ENCODE peak calls at places on chromosome 16, in four cellular contexts. V, J, Y and Q are unnamed samples.
A peak's percentile ranks its signal among the peaks of the same experiment; 100 is the strongest.

GRCh38 chr16:26240807-26241206 is 549.0 kb downstream of the HS3ST4 start:
- DNase-seq in J (no peak), V (no peak), Y (no peak), Q (no peak)

GRCh38 chr16:88380099-88380498 is 2.7 kb upstream of the ZNF469 start:
- DNase-seq in J (no peak), V (no peak), Y (no peak), Q (no peak)

GRCh38 chr16:71707199-71707598 is 17.3 kb downstream of the PHLPP2 start:
- DNase-seq in V (no peak), Y (no peak), J (no peak), Q (no peak)

GRCh38 chr16:79272141-79272577 is 328.4 kb downstream of the MAF start:
- DNase-seq in Y (no peak), J (no peak), V (no peak), Q (no peak)

GRCh38 chr16:78284957-78285434 is 185.5 kb downstream of the WWOX start:
- DNase-seq in V (no peak), J (no peak), Y (no peak), Q (no peak)

GRCh38 chr16:82034981-82035612 is at the start of gene HSD17B2:
- DNase-seq in Y (no peak), J (no peak), V (no peak), Q (no peak)

GRCh38 chr16:27579086-27579980 is 29.4 kb downstream of the KATNIP start:
- DNase-seq in V (no peak), J (peak; percentile 3), Y (no peak), Q (no peak)

GRCh38 chr16:66084306-66084705 is 282.2 kb upstream of the CDH5 start:
- DNase-seq in J (no peak), V (no peak), Y (no peak), Q (no peak)

GRCh38 chr16:4410335-4411075 is 5.9 kb downstream of the CORO7 start:
- DNase-seq in J (peak; percentile 98), Y (no peak), V (no peak), Q (no peak)

GRCh38 chr16:88035292-88035691 is 84.1 kb downstream of the BANP start:
- DNase-seq in Y (no peak), J (no peak), V (no peak), Q (no peak)

GRCh38 chr16:56329887-56330286 is 95.5 kb downstream of the AMFR start:
- DNase-seq in V (no peak), J (no peak), Y (no peak), Q (no peak)

GRCh38 chr16:87226926-87227650 is 90.1 kb downstream of the C16orf95 start:
- DNase-seq in Y (no peak), V (no peak), J (peak; percentile 82), Q (no peak)

GRCh38 chr16:1781758-1782407 is 488 bp downstream of the SPSB3 start:
- DNase-seq in Y (peak; percentile 14), V (peak; percentile 36), J (no peak), Q (peak; percentile 41)

GRCh38 chr16:76985362-76985761 is 205.6 kb upstream of the MON1B start:
- DNase-seq in Y (no peak), V (no peak), J (no peak), Q (no peak)

GRCh38 chr16:72284042-72284789 is 112.3 kb upstream of the PMFBP1 start:
- DNase-seq in V (no peak), Y (no peak), J (no peak), Q (no peak)

GRCh38 chr16:1614226-1615102 is 2.3 kb downstream of the CRAMP1 start:
- DNase-seq in J (no peak), V (peak; percentile 34), Y (peak; percentile 18), Q (peak; percentile 23)

GRCh38 chr16:25014500-25015147 is 545 bp downstream of the ARHGAP17 start:
- DNase-seq in Y (peak; percentile 46), J (no peak), V (peak; percentile 42), Q (peak; percentile 58)

GRCh38 chr16:10868562-10869469 is 8.2 kb upstream of the CIITA start:
- DNase-seq in V (peak; percentile 94), Y (no peak), J (no peak), Q (peak; percentile 58)

GRCh38 chr16:82603784-82604411 is 22.9 kb upstream of the CDH13 start:
- DNase-seq in Y (peak; percentile 29), J (peak; percentile 32), V (peak; percentile 5), Q (no peak)

GRCh38 chr16:57667069-57667525 is 1.0 kb upstream of the ADGRG3 start:
- DNase-seq in V (no peak), Y (no peak), J (no peak), Q (no peak)

GRCh38 chr16:50841081-50841886 is 99.4 kb downstream of the CYLD start:
- DNase-seq in Y (no peak), V (no peak), J (no peak), Q (peak; percentile 61)

GRCh38 chr16:83675136-83675535 is 132.6 kb upstream of the HSBP1 start:
- DNase-seq in V (no peak), Y (peak; percentile 26), J (no peak), Q (no peak)

GRCh38 chr16:57316390-57317017 is 32.0 kb upstream of the PLLP start:
- DNase-seq in Y (no peak), J (peak; percentile 41), V (no peak), Q (no peak)

GRCh38 chr16:65120811-65121721 is 797 bp downstream of the CDH11 start:
- DNase-seq in Y (no peak), J (no peak), V (no peak), Q (peak; percentile 69)

GRCh38 chr16:50635505-50636392 is 45.4 kb downstream of the SNX20 start:
- DNase-seq in J (no peak), V (peak; percentile 29), Y (no peak), Q (no peak)

GRCh38 chr16:24497405-24497804 is 42.0 kb upstream of the RBBP6 start:
- DNase-seq in J (no peak), Y (no peak), V (no peak), Q (no peak)

GRCh38 chr16:74998481-74999207 is at the start of gene ZNRF1:
- DNase-seq in Y (peak; percentile 87), V (peak; percentile 84), J (peak; percentile 24), Q (peak; percentile 85)

DNA sequence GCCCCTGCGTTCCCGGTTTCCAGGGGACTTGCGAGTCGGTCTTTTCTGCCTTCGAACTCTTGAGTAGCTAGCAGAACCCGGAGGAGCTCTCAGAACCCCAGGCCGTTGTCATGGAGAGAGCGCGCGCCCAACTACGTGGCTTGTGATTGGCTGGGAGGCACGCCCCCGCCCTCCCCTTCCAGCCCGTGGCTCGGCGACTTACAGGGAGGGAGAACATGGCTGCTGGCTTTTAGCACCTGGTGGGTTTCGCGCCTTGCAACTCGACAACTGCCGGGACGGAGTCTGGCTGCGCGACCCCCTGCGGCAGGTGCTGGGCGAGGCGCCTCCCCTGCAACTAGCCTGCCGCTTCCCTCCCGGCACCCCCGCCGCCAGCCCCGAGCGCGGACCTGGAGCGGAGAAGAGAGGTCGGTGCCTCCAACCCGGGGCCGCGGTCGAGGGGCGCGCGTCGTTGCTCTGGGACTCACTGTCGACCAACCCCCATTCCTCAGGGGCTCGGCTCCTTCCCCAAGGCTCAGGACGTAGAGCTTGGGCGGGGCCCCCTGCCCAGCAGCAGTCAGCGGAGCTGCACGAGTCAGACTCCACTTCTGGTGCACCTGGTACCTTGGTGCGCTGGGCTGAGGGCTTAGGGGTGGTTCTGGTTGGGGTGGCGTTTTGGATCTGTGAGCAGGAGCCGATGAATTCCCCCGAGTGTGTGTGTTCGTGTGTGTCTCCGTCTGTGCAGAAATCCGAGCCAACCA is 9.0 kb upstream of the ZFP90 start:
- DNase-seq in J (peak; percentile 46), Y (peak; percentile 73), V (peak; percentile 71), Q (peak; percentile 86)
- H3K4me3 ChIP-seq in J (peak overlapping the region; percentile 76), Y (peak overlapping the region; percentile 81), V (peak overlapping the region; percentile 67), Q (peak overlapping the region; percentile 62)

GRCh38 chr16:85240982-85241924 is 129.0 kb upstream of the CIBAR2 start:
- DNase-seq in V (no peak), J (no peak), Y (no peak), Q (no peak)
- H3K4me3 ChIP-seq in V (no peak overlapping the region), J (no peak overlapping the region), Y (no peak overlapping the region), Q (no peak overlapping the region)

DNA sequence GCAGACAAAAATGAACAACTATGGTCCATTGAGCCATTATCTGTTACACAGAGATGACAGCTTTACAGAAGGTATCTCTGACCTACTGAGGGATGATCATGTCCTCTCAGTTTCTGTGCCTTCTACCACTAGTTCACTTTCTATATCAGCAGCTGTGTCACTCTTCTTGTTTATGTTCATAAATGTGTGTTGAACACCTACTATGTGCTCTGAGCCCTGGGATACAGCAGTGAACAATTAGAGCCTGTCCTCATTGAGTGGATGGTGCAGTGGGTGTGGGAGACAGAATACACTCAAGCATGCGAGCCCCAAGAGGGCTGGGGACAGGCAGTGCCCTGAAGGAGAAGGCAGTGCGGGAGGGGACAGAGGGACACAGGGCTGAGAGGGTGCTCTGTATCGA is 92.1 kb downstream of the ABCC6 start:
- DNase-seq in V (no peak), Y (no peak), J (no peak), Q (no peak)
- H3K4me3 ChIP-seq in V (no peak overlapping the region), Y (no peak overlapping the region), J (no peak overlapping the region), Q (no peak overlapping the region)

DNA sequence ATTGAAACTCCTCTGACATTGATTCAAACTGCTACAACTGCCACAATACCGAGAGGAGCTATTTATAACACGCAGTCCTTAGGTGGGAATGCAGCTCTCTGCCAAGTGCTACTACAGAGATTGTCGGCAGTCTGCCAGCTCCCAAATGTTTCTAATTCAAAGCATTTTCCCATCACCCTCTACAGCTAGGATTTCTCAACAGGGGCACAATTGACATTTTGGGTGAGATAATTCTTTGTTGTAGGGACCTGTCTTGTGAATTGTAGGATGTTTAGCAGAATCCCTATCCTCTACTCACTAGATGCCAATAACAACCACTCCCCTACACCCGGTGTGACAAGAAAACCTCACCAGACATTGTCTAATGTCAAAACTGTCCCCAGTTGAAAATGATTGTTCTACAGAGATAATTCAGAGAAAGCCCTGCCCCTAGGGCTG is 7.8 kb upstream of the N4BP1 start:
- DNase-seq in V (no peak), Y (no peak), J (no peak), Q (no peak)
- H3K4me3 ChIP-seq in V (no peak overlapping the region), Y (no peak overlapping the region), J (no peak overlapping the region), Q (no peak overlapping the region)

DNA sequence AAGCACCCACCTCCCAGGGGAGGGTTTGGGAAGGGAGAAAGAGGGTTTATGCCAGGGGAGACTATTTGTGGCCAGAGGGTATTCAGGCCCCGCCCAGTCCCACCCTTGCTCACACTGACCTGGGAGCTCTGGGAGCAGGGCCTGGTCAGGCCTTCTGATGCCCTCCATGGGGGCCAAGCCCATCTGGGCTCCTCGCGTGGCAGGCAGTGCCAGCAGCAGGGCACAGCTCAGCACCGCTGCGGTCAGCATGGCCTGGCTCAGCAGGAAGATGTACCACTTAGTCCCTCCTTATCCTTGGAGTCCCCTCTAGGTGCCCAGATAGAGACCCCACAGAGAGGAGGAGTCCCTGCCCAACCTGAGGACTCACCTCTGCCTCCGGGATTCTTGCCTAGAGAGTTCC is at the start of gene AGRP:
- DNase-seq in J (no peak), V (no peak), Y (no peak), Q (no peak)
- H3K4me3 ChIP-seq in J (no peak within 1 kb of the TSS), V (peak within 1 kb of the TSS; percentile 88), Y (no peak within 1 kb of the TSS), Q (no peak within 1 kb of the TSS)